ENCODE peak calls at places on chromosomes 11 and 22, in seven cellular contexts. R is OCI-LY7, Y is A549, Q is PC-3, S is ovary, H is PC-9, J is K562. I is an unnamed sample.

GRCh38 chr11:29129850-29130249 is 887.0 kb downstream of the KCNA4 start:
- DNase-seq in R (no peak), Y (peak; percentile 27), Q (peak; percentile 40), S (no peak), H (no peak), J (no peak), I (no peak)

GRCh38 chr11:95606824-95607223 is 182.8 kb downstream of the FAM76B start:
- DNase-seq in R (no peak), Y (no peak), Q (no peak), S (no peak), H (no peak), J (no peak), I (no peak)

GRCh38 chr11:111207213-111207612 is 38.3 kb upstream of the POU2AF2 start:
- DNase-seq in R (no peak), Y (no peak), Q (peak; percentile 7), S (no peak), H (no peak), J (no peak), I (no peak)

GRCh38 chr11:124536520-124536919 is 6.9 kb downstream of the OR8B12 start:
- DNase-seq in R (no peak), Y (peak; percentile 60), Q (peak; percentile 51), S (no peak), H (peak; percentile 45), J (no peak), I (peak; percentile 75)

GRCh38 chr11:28284206-28284605 is 176.0 kb downstream of the METTL15 start:
- DNase-seq in R (no peak), Y (no peak), Q (no peak), S (no peak), H (no peak), J (no peak), I (no peak)

GRCh38 chr11:70521475-70522260 is 123.3 kb downstream of the CTTN start:
- DNase-seq in R (no peak), Y (no peak), Q (no peak), S (no peak), H (no peak), J (no peak), I (peak; percentile 9)

GRCh38 chr11:63518548-63518947 is 12.7 kb downstream of the LGALS12 start:
- DNase-seq in R (no peak), Y (no peak), Q (peak; percentile 57), S (no peak), H (no peak), J (no peak), I (no peak)

GRCh38 chr22:31442768-31443489 is 43.5 kb downstream of the DRG1 start:
- DNase-seq in R (no peak), Y (no peak), Q (no peak), S (no peak), H (no peak), J (no peak), I (no peak)

GRCh38 chr11:112248216-112248615 is 12.4 kb downstream of the PLET1 start:
- DNase-seq in R (no peak), Y (no peak), Q (peak; percentile 86), S (no peak), H (no peak), J (no peak), I (no peak)

GRCh38 chr11:126280595-126280994 is 2.3 kb upstream of the TIRAP start:
- DNase-seq in R (peak; percentile 44), Y (no peak), Q (no peak), S (no peak), H (peak; percentile 21), J (no peak), I (no peak)

GRCh38 chr22:45246060-45246985 is 5.6 kb upstream of the KIAA0930 start:
- DNase-seq in R (no peak), Y (peak; percentile 97), Q (peak; percentile 85), S (peak; percentile 33), H (peak; percentile 62), J (no peak), I (no peak)

GRCh38 chr22:50311606-50312351 is 4.3 kb upstream of the PLXNB2 start:
- DNase-seq in R (no peak), Y (no peak), Q (no peak), S (no peak), H (no peak), J (no peak), I (no peak)

GRCh38 chr11:126007263-126007662 is 55.4 kb downstream of the CDON start:
- DNase-seq in R (no peak), Y (peak; percentile 15), Q (peak; percentile 67), S (peak; percentile 17), H (peak; percentile 54), J (no peak), I (no peak)

GRCh38 chr11:22671751-22672150 is 5.3 kb downstream of the GAS2 start:
- DNase-seq in R (no peak), Y (no peak), Q (peak; percentile 37), S (no peak), H (no peak), J (no peak), I (no peak)

GRCh38 chr22:33401291-33401690 is 343.1 kb upstream of the SYN3 start:
- DNase-seq in R (no peak), Y (peak; percentile 10), Q (peak; percentile 1), S (no peak), H (no peak), J (no peak), I (no peak)

GRCh38 chr22:39117585-39118191 is 20.6 kb downstream of the APOBEC3H start:
- DNase-seq in R (peak; percentile 84), Y (peak; percentile 55), Q (peak; percentile 61), S (no peak), H (peak; percentile 58), J (peak; percentile 30), I (no peak)

GRCh38 chr11:61913699-61914395 is 3.5 kb downstream of the RAB3IL1 start:
- DNase-seq in R (no peak), Y (no peak), Q (no peak), S (no peak), H (no peak), J (no peak), I (no peak)

GRCh38 chr11:118592616-118593367 is 14.6 kb upstream of the PHLDB1 start:
- DNase-seq in R (no peak), Y (no peak), Q (no peak), S (no peak), H (no peak), J (no peak), I (no peak)

GRCh38 chr22:41256898-41257260 is 16.1 kb upstream of the CHADL start:
- DNase-seq in R (no peak), Y (no peak), Q (peak; percentile 53), S (no peak), H (no peak), J (no peak), I (peak; percentile 60)
- H3K4me1 ChIP-seq in R (no peaks in the 10 kb centered on the region), Y (peaks cover 21% of the 10 kb centered on the region), Q (peaks cover 18% of the 10 kb centered on the region), S (no peaks in the 10 kb centered on the region), H (peaks cover 22% of the 10 kb centered on the region), J (no peaks in the 10 kb centered on the region), I (peaks cover 2% of the 10 kb centered on the region)

GRCh38 chr22:23218053-23218866 is 38.0 kb downstream of the BCR start:
- DNase-seq in R (no peak), Y (no peak), Q (no peak), S (no peak), H (no peak), J (no peak), I (peak; percentile 56)
- H3K4me1 ChIP-seq in R (peaks cover 65% of the 10 kb centered on the region), Y (peaks cover 17% of the 10 kb centered on the region), Q (peaks cover 26% of the 10 kb centered on the region), S (peaks cover 23% of the 10 kb centered on the region), H (peaks cover 54% of the 10 kb centered on the region), J (peaks cover 70% of the 10 kb centered on the region), I (peaks cover 54% of the 10 kb centered on the region)

GRCh38 chr11:67406969-67407699 is 3.3 kb downstream of the TBC1D10C start:
- DNase-seq in R (peak; percentile 68), Y (no peak), Q (no peak), S (no peak), H (no peak), J (no peak), I (no peak)

GRCh38 chr11:67406420-67406968 is 2.6 kb downstream of the TBC1D10C start:
- DNase-seq in R (no peak), Y (no peak), Q (no peak), S (no peak), H (no peak), J (no peak), I (no peak)

GRCh38 chr11:67405196-67405567 is 1.3 kb downstream of the TBC1D10C start:
- DNase-seq in R (no peak), Y (no peak), Q (no peak), S (no peak), H (no peak), J (no peak), I (no peak)

GRCh38 chr11:67404515-67405195 is 772 bp downstream of the TBC1D10C start:
- DNase-seq in R (no peak), Y (no peak), Q (no peak), S (no peak), H (no peak), J (peak; percentile 12), I (no peak)

GRCh38 chr11:67405688-67406339 is 1.9 kb downstream of the TBC1D10C start:
- DNase-seq in R (no peak), Y (no peak), Q (no peak), S (no peak), H (no peak), J (no peak), I (no peak)
- H3K4me1 ChIP-seq in R (peaks cover 79% of the 10 kb centered on the region), Y (peaks cover 6% of the 10 kb centered on the region), Q (peaks cover 4% of the 10 kb centered on the region), S (peaks cover 1% of the 10 kb centered on the region), H (peaks cover 6% of the 10 kb centered on the region), J (peaks cover 11% of the 10 kb centered on the region), I (peaks cover under 1% of the 10 kb centered on the region)

GRCh38 chr11:12288934-12289666 is 88.3 kb upstream of the PARVA start:
- DNase-seq in R (no peak), Y (no peak), Q (no peak), S (no peak), H (no peak), J (no peak), I (no peak)

GRCh38 chr11:12291313-12291712 is 86.1 kb upstream of the PARVA start:
- DNase-seq in R (no peak), Y (no peak), Q (no peak), S (no peak), H (no peak), J (no peak), I (no peak)

GRCh38 chr11:12289667-12290476 is 87.5 kb upstream of the PARVA start:
- DNase-seq in R (no peak), Y (no peak), Q (no peak), S (no peak), H (no peak), J (no peak), I (no peak)

GRCh38 chr11:12291767-12292166 is 85.6 kb upstream of the PARVA start:
- DNase-seq in R (no peak), Y (no peak), Q (no peak), S (no peak), H (no peak), J (no peak), I (no peak)

GRCh38 chr11:12290477-12290922 is 86.9 kb upstream of the PARVA start:
- DNase-seq in R (no peak), Y (no peak), Q (no peak), S (no peak), H (no peak), J (no peak), I (no peak)
- H3K4me1 ChIP-seq in R (no peaks in the 10 kb centered on the region), Y (peaks cover 34% of the 10 kb centered on the region), Q (peaks cover 35% of the 10 kb centered on the region), S (peaks cover 12% of the 10 kb centered on the region), H (peaks cover 31% of the 10 kb centered on the region), J (peaks cover 13% of the 10 kb centered on the region), I (peaks cover 7% of the 10 kb centered on the region)